ENCODE peak calls at places on chromosome 22, in nine cellular contexts. B, U, D, W, T, Y, H, S and Q are unnamed samples.

GRCh38 chr22:22871536-22872278 is 15.9 kb upstream of the IGLL5 start:
- DNase-seq in H (no peak), D (no peak), B (no peak), U (no peak), W (no peak), S (no peak), T (no peak), Y (no peak), Q (no peak)

GRCh38 chr22:27507935-27508504 is 293.5 kb downstream of the MN1 start:
- DNase-seq in B (no peak), S (no peak), U (no peak), Y (no peak), W (no peak), D (no peak), T (no peak), H (no peak), Q (no peak)

GRCh38 chr22:37544955-37545702 is 15.2 kb upstream of the CDC42EP1 start:
- DNase-seq in S (peak; percentile 82), T (no peak), U (no peak), W (peak; percentile 94), Y (peak; percentile 90), H (peak; percentile 83), B (peak; percentile 80), D (no peak), Q (no peak)

GRCh38 chr22:46825145-46825544 is 62.7 kb downstream of the TBC1D22A start:
- DNase-seq in U (no peak), S (no peak), Y (no peak), T (no peak), W (no peak), D (no peak), H (no peak), B (no peak), Q (no peak)

GRCh38 chr22:44901301-44901700 is 108.5 kb downstream of the PHF21B start:
- DNase-seq in W (no peak), Y (no peak), T (peak; percentile 7), U (no peak), H (no peak), B (no peak), D (no peak), S (no peak), Q (no peak)

GRCh38 chr22:42490244-42490832 is 29.3 kb downstream of the RRP7A start:
- DNase-seq in D (no peak), H (no peak), B (no peak), S (no peak), Y (peak; percentile 44), U (peak; percentile 19), W (no peak), T (no peak), Q (no peak)

GRCh38 chr22:38016182-38017078 is 32.1 kb upstream of the SOX10 start:
- DNase-seq in D (peak; percentile 86), H (peak; percentile 86), U (no peak), W (peak; percentile 70), T (no peak), Y (peak; percentile 70), B (peak; percentile 74), S (peak; percentile 91), Q (no peak)

GRCh38 chr22:44026066-44026629 is 2.0 kb downstream of the PARVB start:
- DNase-seq in W (no peak), Y (no peak), D (no peak), S (no peak), H (no peak), U (peak; percentile 83), B (peak; percentile 68), T (no peak), Q (no peak)

GRCh38 chr22:48268771-48269552 is 1506.5 kb downstream of the TBC1D22A start:
- DNase-seq in S (no peak), W (no peak), U (no peak), Y (no peak), T (no peak), H (no peak), B (no peak), D (no peak), Q (no peak)

GRCh38 chr22:41576877-41577276 is 12.8 kb downstream of the PMM1 start:
- DNase-seq in W (peak; percentile 95), S (no peak), H (no peak), U (no peak), T (peak; percentile 35), Y (peak; percentile 60), B (peak; percentile 31), D (no peak), Q (peak; percentile 50)

GRCh38 chr22:30408388-30409101 is 11.7 kb downstream of the SEC14L2 start:
- DNase-seq in D (no peak), H (no peak), W (no peak), B (peak; percentile 50), U (no peak), Y (no peak), T (no peak), S (no peak), Q (no peak)

GRCh38 chr22:42937164-42937854 is 77.6 kb downstream of the PACSIN2 start:
- DNase-seq in T (peak; percentile 56), W (no peak), Y (peak; percentile 74), U (peak; percentile 88), D (no peak), H (peak; percentile 81), B (no peak), S (peak; percentile 69), Q (no peak)

GRCh38 chr22:30249049-30250038 is 2.8 kb upstream of the LIF start:
- DNase-seq in H (peak; percentile 79), Y (no peak), U (no peak), W (no peak), D (no peak), T (no peak), B (no peak), S (no peak), Q (no peak)

DNA sequence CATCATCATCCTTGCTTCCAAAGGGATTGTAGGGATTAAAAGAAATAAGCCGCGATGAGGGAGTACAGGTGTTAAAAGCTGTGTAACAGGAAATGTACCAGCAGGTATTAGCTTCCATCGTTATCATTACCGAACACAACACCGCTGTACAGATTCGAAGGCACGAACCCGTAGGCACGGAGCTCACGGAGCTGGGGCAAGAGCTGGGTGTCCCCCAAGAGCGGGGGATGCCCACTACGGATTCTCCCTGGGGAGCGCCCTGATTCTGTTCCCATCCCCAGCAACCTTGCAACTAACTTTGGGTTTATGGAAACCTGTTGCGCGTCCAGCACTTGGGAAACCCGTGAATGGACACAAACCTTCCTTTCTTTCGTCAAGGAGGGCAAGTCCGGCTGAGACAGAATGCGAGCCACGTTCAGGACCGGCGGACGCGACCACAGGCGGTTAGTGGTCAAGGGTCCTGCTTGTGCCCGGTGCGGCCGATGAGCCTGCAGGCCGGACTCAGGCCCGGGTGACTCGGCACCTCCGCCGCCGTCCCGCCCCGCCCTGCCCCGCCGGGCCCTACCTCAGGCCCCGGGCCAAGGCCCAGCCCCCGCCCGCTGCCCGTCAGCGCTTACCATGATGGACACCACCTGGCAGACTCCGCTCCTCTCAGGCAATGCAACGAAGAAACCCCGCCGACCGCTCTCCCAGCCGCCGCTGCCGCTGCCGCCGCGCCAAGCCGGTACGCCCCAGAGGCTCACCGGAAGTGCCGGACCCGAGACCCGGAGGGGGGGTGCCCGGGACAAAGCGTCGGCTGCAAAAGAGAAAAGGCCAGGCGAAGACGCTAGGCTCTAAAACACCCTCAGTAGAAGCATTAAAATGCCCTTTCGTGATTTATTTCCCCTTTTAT is at the start of gene UFD1:
- DNase-seq in U (peak; percentile 95), W (peak; percentile 92), D (peak; percentile 71), S (peak; percentile 61), H (peak; percentile 91), Y (peak; percentile 81), T (no peak), B (no peak), Q (peak; percentile 73)
- TF ChIP-seq POLR2AphosphoS5 in U (peak; percentile 92), W (peak; percentile 69), D (no peak), S (peak; percentile 89), H (peak; percentile 89), Y (peak; percentile 79), T (peak; percentile 64), B (peak; percentile 74), Q (peak; percentile 58)

DNA sequence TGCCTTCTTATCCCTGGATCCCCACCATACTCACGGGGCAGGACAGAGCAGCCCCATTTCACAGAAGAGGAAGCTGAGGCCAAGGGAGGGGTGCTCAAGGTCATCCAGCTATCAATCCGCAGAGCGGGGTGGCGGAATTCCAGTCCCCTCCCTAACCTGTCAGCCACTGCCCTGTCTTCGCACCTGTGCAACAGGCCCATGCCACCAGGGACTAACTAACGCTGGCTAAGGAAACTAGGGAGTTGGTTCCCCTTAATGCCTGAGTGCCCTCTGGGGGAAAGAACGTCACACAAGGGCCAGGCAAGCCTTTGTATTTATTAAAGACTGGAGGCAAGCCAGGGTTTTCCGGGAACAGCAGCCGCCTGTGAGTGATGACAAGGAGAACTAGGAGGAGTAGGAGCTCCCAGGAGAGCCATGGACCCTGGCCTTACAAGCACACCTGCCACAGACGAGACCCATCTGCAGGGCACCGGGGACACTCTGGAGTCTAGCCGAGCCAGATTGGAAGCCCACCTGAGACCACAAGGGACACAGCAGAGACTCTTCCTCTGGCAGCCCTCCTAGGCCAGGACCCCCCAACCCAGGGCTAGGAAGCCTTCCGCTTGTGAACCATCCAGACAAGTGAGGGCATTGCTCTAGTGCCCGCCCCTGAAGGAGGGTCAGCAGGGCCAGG is 64.4 kb downstream of the MYH9 start:
- DNase-seq in Y (peak; percentile 73), B (peak; percentile 77), S (peak; percentile 81), H (peak; percentile 97), U (no peak), D (peak; percentile 88), T (no peak), W (no peak), Q (no peak)
- TF ChIP-seq POLR2AphosphoS5 in Y (peak; percentile 56), B (peak; percentile 37), S (peak; percentile 90), H (peak; percentile 85), U (no peak), D (peak; percentile 91), T (no peak), W (no peak), Q (no peak)

DNA sequence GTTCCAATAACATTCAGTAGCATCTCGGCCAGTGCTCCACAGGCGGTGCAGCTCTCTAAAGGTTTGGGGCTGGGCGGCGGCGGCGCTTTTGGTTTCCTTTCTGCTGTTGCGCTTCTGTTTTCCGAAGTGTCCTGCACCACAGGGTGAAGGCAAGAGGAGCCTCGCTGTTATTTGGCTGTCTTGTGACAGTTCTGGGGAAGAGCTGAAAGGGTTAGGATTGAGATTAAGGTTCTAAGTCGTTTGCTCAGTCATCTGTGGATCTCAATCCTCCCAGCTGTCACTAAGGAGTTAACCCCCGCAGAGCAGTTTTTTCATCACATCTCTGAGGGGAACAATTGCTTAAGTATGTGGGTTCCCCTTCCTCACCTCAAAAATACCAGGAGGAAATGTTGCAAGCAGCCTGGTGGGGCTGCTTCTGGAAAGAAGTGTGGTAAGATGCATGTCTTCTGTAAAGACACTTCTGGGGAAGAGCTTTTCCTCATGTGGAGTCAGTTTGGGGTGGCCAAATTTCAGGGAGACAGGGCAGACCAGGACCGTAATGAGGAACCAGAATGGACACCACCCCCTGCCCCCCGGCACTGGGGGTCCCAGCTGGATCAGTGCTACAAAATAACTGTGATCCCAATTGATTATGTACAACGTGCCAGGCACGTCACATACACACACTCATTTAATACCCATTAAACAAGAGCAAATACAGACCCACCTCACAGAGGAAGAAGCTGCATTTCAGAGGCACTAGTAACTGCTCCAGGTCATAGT is 14.2 kb downstream of the TMEM121B start:
- DNase-seq in Y (no peak), U (peak; percentile 86), W (no peak), D (no peak), T (no peak), S (no peak), B (no peak), H (peak; percentile 59), Q (no peak)
- TF ChIP-seq POLR2AphosphoS5 in Y (peak; percentile 15), U (no peak), W (no peak), D (no peak), T (no peak), S (no peak), B (no peak), H (no peak), Q (no peak)

DNA sequence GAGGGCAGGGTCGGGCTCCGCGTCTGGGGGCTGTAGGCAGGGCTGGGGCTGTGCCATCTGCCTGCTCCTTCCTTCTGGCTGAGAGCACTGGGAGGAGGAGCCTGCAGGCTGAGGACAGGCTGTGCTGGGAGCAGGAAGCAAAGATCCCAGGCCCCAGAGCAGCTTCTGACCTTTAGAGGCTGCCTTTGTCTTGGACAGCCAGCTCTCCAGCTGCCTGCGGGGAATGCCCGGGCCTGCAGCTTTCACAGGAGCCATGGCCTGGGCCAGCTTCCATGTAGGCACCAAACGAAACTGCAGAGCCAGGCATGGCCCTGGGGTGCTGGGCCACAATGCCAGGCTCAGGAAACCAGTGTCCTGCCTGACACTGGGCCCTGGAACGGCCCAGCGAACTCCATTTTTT is 67.8 kb downstream of the MCM5 start:
- DNase-seq in B (peak; percentile 90), T (no peak), S (peak; percentile 61), H (peak; percentile 93), Y (peak; percentile 85), W (peak; percentile 36), D (peak; percentile 66), U (peak; percentile 77), Q (no peak)
- TF ChIP-seq POLR2AphosphoS5 in B (peak; percentile 37), T (no peak), S (no peak), H (peak; percentile 81), Y (peak; percentile 43), W (no peak), D (peak; percentile 73), U (peak; percentile 83), Q (no peak)